ENCODE peak calls at places on chromosomes 6 and 20, in four cellular contexts. L is fibroblast of the aortic adventitia, V is GM12865, M is retinal pigment epithelial cell. Z is an unnamed sample.

GRCh38 chr20:23149623-23150279 is 63.6 kb upstream of the CD93 start:
- DNase-seq in V (no peak), M (no peak), L (no peak), Z (no peak)

GRCh38 chr6:25640446-25640845 is 11.6 kb upstream of the SCGN start:
- DNase-seq in L (no peak), V (no peak), M (no peak), Z (no peak)

GRCh38 chr6:99802396-99803031 is 191.5 kb downstream of the MCHR2 start:
- DNase-seq in M (peak), L (no peak), V (no peak), Z (no peak)

GRCh38 chr6:50722829-50723562 is 9.7 kb downstream of the TFAP2D start:
- DNase-seq in M (no peak), L (no peak), V (no peak), Z (no peak)

GRCh38 chr20:47117325-47117724 is 222.7 kb downstream of the EYA2 start:
- DNase-seq in L (peak), V (no peak), M (no peak), Z (no peak)

GRCh38 chr20:9503530-9504251 is 10.7 kb upstream of the LAMP5 start:
- DNase-seq in V (peak), L (no peak), M (no peak), Z (peak)

GRCh38 chr20:48777821-48778220 is 50.0 kb downstream of the PREX1 start:
- DNase-seq in M (no peak), L (no peak), V (no peak), Z (no peak)

GRCh38 chr6:134619789-134620188 is 301.9 kb upstream of the SGK1 start:
- DNase-seq in M (peak), L (peak), V (no peak), Z (peak)

GRCh38 chr20:15643713-15644112 is 929.5 kb downstream of the KIF16B start:
- DNase-seq in L (peak), M (no peak), V (peak), Z (no peak)

GRCh38 chr6:35052694-35053565 is 88.2 kb downstream of the TCP11 start:
- DNase-seq in V (no peak), M (no peak), L (peak), Z (peak)

GRCh38 chr6:35213824-35214756 is at the start of gene SCUBE3:
- DNase-seq in M (no peak), V (peak), L (peak), Z (peak)

GRCh38 chr20:2451939-2452732 is 18.5 kb downstream of the SNRPB start:
- DNase-seq in V (peak), M (peak), L (peak), Z (peak)

GRCh38 chr6:106975699-106976032 is 1.1 kb upstream of the CD24 start:
- DNase-seq in M (no peak), V (no peak), L (peak), Z (no peak)

GRCh38 chr6:69622924-69623323 is 173.9 kb downstream of the LMBRD1 start:
- DNase-seq in M (no peak), V (no peak), L (no peak), Z (no peak)

GRCh38 chr6:158488065-158488464 is 71.8 kb upstream of the TMEM181 start:
- DNase-seq in V (no peak), L (peak), M (peak), Z (peak)

GRCh38 chr6:33926451-33926850 is 122.6 kb upstream of the MLN start:
- DNase-seq in V (peak), M (no peak), L (no peak), Z (no peak)

GRCh38 chr20:53522696-53523095 is 70.9 kb downstream of the ZNF217 start:
- DNase-seq in L (no peak), V (no peak), M (no peak), Z (no peak)

GRCh38 chr20:17610566-17611289 is 40.9 kb downstream of the DSTN start:
- DNase-seq in V (no peak), M (no peak), L (no peak), Z (peak)

GRCh38 chr6:38603492-38603891 is 36.2 kb downstream of the BTBD9 start:
- DNase-seq in M (no peak), L (no peak), V (no peak), Z (no peak)

GRCh38 chr6:134310206-134310605 is 7.7 kb downstream of the SGK1 start:
- DNase-seq in L (peak), V (no peak), M (no peak), Z (peak)

GRCh38 chr6:3109755-3110154 is 8.8 kb upstream of the BPHL start:
- DNase-seq in V (no peak), M (no peak), L (no peak), Z (no peak)

GRCh38 chr6:84601366-84601765 is 163.0 kb downstream of the TBX18 start:
- DNase-seq in L (no peak), M (no peak), V (no peak), Z (no peak)

GRCh38 chr6:15926256-15926655 is 202.6 kb upstream of the MYLIP start:
- DNase-seq in V (no peak), L (no peak), M (no peak), Z (no peak)

GRCh38 chr6:164108869-164109769 is 694.6 kb downstream of the QKI start:
- DNase-seq in L (no peak), V (no peak), M (no peak), Z (peak)

GRCh38 chr6:106574729-106575458 is 54.4 kb downstream of the RTN4IP1 start:
- DNase-seq in L (peak), M (peak), V (no peak), Z (peak)

GRCh38 chr6:108080010-108080780 is 5.7 kb upstream of the OSTM1 start:
- DNase-seq in M (no peak), V (no peak), L (peak), Z (peak)

GRCh38 chr20:16922834-16923233 is 174.7 kb downstream of the OTOR start:
- DNase-seq in V (no peak), L (peak), M (peak), Z (peak)

GRCh38 chr6:81263531-81264168 is 488.8 kb downstream of the TENT5A start:
- DNase-seq in V (no peak), L (no peak), M (no peak), Z (no peak)

GRCh38 chr20:23141016-23141415 is 54.9 kb upstream of the CD93 start:
- DNase-seq in M (no peak), V (no peak), L (no peak), Z (no peak)

GRCh38 chr20:42442728-42443127 is 747.0 kb downstream of the PTPRT start:
- DNase-seq in M (no peak), V (no peak), L (no peak), Z (no peak)

GRCh38 chr6:73308712-73309533 is 45.2 kb downstream of the DPPA5 start:
- DNase-seq in M (no peak), L (peak), V (peak), Z (peak)

GRCh38 chr6:35230950-35231349 is 17.2 kb downstream of the SCUBE3 start:
- DNase-seq in L (peak), M (no peak), V (no peak), Z (no peak)

GRCh38 chr6:50849781-50850180 is 31.1 kb downstream of the TFAP2B start:
- DNase-seq in M (no peak), V (no peak), L (no peak), Z (no peak)

GRCh38 chr6:17714879-17715860 is 8.4 kb upstream of the NUP153 start:
- DNase-seq in V (peak), M (peak), L (peak), Z (peak)

GRCh38 chr20:58389324-58389967 is 417 bp downstream of the VAPB start:
- DNase-seq in L (no peak), V (peak), M (no peak), Z (peak)

GRCh38 chr6:11672669-11673068 is 105.9 kb downstream of the ADTRP start:
- DNase-seq in M (no peak), L (no peak), V (no peak), Z (no peak)

GRCh38 chr6:11672261-11672660 is 106.3 kb downstream of the ADTRP start:
- DNase-seq in M (no peak), V (no peak), L (peak), Z (peak)

GRCh38 chr6:11681357-11681756 is 97.2 kb downstream of the ADTRP start:
- DNase-seq in V (no peak), L (no peak), M (no peak), Z (no peak)

GRCh38 chr6:11675610-11676009 is 103.0 kb downstream of the ADTRP start:
- DNase-seq in L (peak), M (no peak), V (peak), Z (no peak)
- TF ChIP-seq CTCF in L (peak), M (no peak), V (peak), Z (no peak)

GRCh38 chr20:49979030-49979832 is 3.5 kb upstream of the SNAI1 start:
- DNase-seq in V (peak), M (no peak), L (peak), Z (no peak)
- H3K4me3 ChIP-seq in V (no peak), M (peak), L (peak), Z (peak)

DNA sequence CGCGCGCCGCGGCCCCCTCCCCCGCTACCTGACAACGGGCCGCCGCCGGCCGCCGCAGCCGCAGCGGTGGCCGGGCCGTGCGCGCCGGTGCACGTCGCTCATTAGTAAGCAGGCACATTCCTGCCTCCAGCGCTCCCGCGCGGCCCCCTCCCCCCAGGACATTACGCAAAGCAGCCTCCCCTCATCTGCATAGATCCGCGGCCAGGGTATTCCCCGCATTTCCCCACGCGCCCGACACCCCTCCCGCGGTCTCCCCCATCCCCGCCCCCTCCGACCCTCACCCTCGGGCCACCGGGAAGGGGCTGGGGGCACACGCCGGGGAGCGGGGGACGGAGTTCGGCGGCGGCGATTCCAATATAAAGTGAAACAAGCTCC is at the start of gene HIVEP2:
- DNase-seq in M (peak), L (peak), V (peak), Z (peak)
- TF ChIP-seq CTCF in M (no peak), L (peak), V (no peak), Z (peak)

GRCh38 chr20:8390500-8390899 is 258.4 kb downstream of the PLCB1 start:
- DNase-seq in V (no peak), L (no peak), M (no peak), Z (no peak)
- H3K4me3 ChIP-seq in V (no peak), L (no peak), M (no peak), Z (no peak)

GRCh38 chr20:12535316-12535715 is 473.5 kb upstream of the SPTLC3 start:
- DNase-seq in M (no peak), L (no peak), V (no peak), Z (no peak)
- TF ChIP-seq CTCF in M (no peak), L (no peak), V (no peak), Z (no peak)

GRCh38 chr20:56793916-56794315 is 164.8 kb downstream of the TFAP2C start:
- DNase-seq in V (no peak), M (no peak), L (no peak), Z (peak)

GRCh38 chr20:56786503-56786902 is 157.4 kb downstream of the TFAP2C start:
- DNase-seq in V (no peak), M (no peak), L (no peak), Z (no peak)

GRCh38 chr20:56788671-56789610 is 159.8 kb downstream of the TFAP2C start:
- DNase-seq in M (no peak), V (no peak), L (no peak), Z (peak)

GRCh38 chr20:56783826-56784225 is 154.7 kb downstream of the TFAP2C start:
- DNase-seq in V (no peak), M (no peak), L (no peak), Z (no peak)

DNA sequence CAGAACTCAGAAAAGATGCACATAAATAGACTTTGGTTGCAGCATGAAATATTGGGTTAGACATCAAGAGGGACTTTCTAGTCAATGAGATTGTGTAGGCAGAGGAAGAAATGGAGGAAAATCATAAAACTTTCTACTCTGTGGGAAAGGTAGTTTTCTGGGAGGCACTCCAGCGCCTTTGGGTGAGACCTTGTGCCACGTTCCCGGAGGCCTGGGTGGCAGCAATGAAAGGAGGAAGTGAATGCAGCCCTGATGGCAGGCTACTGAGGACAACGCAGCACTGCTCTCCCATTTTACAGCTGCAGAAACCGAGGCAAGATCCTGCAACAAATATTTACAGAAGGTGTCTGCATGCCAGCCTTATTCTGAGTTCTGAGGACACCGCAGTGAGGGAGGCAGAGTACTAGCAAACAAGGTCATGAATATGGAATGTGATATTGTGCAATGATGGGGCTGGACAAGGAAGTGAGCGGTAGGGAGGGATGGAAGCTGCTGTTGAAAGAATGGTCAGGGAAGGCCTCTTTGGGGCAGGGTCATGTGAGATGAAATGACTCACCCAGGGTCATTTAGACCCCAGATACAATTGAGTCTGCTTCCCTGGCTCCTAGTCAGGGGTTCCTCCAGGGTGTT is 159.1 kb downstream of the TFAP2C start:
- DNase-seq in L (peak), M (peak), V (no peak), Z (peak)
- H3K4me3 ChIP-seq in L (no peak), M (no peak), V (no peak), Z (no peak)

GRCh38 chr6:126258150-126258549 is 81.8 kb upstream of the CENPW start:
- DNase-seq in M (no peak), L (no peak), V (no peak), Z (no peak)

GRCh38 chr6:126253421-126253820 is 86.5 kb upstream of the CENPW start:
- DNase-seq in M (no peak), V (no peak), L (no peak), Z (no peak)

GRCh38 chr6:126252154-126252553 is 87.8 kb upstream of the CENPW start:
- DNase-seq in V (no peak), M (no peak), L (no peak), Z (no peak)
- TF ChIP-seq CTCF in V (no peak), M (no peak), L (no peak), Z (no peak)

GRCh38 chr6:44311304-44311703 is 1.8 kb downstream of the AARS2 start:
- DNase-seq in L (no peak), M (no peak), V (no peak), Z (no peak)
- H3K4me3 ChIP-seq in L (no peak), M (no peak), V (no peak), Z (no peak)

GRCh38 chr20:45539382-45539781 is at the start of gene WFDC6:
- DNase-seq in M (no peak), L (no peak), V (no peak), Z (no peak)

DNA sequence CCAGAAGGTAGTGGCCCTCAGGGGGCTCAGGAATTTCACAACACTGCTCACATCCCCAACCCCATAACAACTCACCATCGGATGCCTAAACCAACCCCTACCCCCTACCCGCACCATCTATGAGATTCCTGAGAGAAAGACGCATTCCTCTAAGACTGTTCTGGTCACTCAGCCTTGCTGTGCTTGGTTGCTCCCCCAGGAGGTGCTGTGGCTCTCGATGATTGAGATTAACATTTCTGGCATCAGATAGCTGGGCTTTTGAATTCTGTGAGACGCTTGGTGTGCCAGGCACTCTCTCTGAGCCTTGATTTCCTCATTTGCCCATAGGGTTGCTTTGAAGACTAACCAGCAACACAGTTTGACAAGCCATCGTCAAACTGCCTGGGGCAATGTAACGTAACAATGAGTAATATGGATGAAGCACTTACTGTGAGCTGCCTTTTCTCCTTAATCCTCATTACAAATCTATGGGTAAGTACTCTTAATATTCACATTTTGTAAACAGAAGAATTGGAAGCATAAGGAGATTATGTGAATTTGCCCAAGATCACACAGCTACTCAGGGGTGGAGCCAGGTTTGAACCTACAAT is 978 bp downstream of the WFDC6 start:
- DNase-seq in M (no peak), L (no peak), V (no peak), Z (no peak)
- TF ChIP-seq CTCF in M (no peak), L (no peak), V (no peak), Z (no peak)

GRCh38 chr6:53701333-53702073 is 35.9 kb upstream of the KLHL31 start:
- DNase-seq in V (no peak), L (no peak), M (no peak), Z (no peak)

GRCh38 chr6:53702316-53702715 is 36.8 kb upstream of the KLHL31 start:
- DNase-seq in L (no peak), M (no peak), V (no peak), Z (no peak)

GRCh38 chr6:53706525-53706924 is 41.0 kb upstream of the KLHL31 start:
- DNase-seq in M (no peak), V (no peak), L (no peak), Z (no peak)

GRCh38 chr6:53704700-53705099 is 39.1 kb upstream of the KLHL31 start:
- DNase-seq in M (no peak), L (no peak), V (no peak), Z (no peak)

GRCh38 chr6:53703047-53703446 is 37.5 kb upstream of the KLHL31 start:
- DNase-seq in M (no peak), V (no peak), L (no peak), Z (no peak)
- H3K4me3 ChIP-seq in M (no peak), V (no peak), L (no peak), Z (no peak)

Z was measured in AG10803.